ENCODE peak calls at places on chromosomes 5 and 9, in seven cellular contexts. One of them, this sample, is unnamed.

GRCh38 chr5:111075520-111075919 is 4.0 kb downstream of the TSLP start:
- DNase-seq in uterus: no peak
- DNase-seq in naive thymus-derived CD4-positive, alpha-beta T cell: no peak
- DNase-seq in breast epithelium: no peak
- DNase-seq in CD8-positive, alpha-beta memory T cell: no peak
- DNase-seq in ovary: no peak
- DNase-seq in HepG2: no peak
- DNase-seq in this sample: no peak

GRCh38 chr5:172733179-172733973 is 37.6 kb downstream of the DUSP1 start:
- DNase-seq in uterus: peak; percentile 87
- DNase-seq in naive thymus-derived CD4-positive, alpha-beta T cell: no peak
- DNase-seq in breast epithelium: peak; percentile 69
- DNase-seq in CD8-positive, alpha-beta memory T cell: no peak
- DNase-seq in ovary: peak; percentile 74
- DNase-seq in HepG2: peak; percentile 51
- DNase-seq in this sample: no peak

GRCh38 chr5:168818586-168818985 is 239.4 kb upstream of the PANK3 start:
- DNase-seq in uterus: no peak
- DNase-seq in naive thymus-derived CD4-positive, alpha-beta T cell: no peak
- DNase-seq in breast epithelium: no peak
- DNase-seq in CD8-positive, alpha-beta memory T cell: no peak
- DNase-seq in ovary: no peak
- DNase-seq in HepG2: no peak
- DNase-seq in this sample: no peak

GRCh38 chr5:52776116-52776515 is 11.6 kb upstream of the ITGA1 start:
- DNase-seq in uterus: no peak
- DNase-seq in naive thymus-derived CD4-positive, alpha-beta T cell: no peak
- DNase-seq in breast epithelium: no peak
- DNase-seq in CD8-positive, alpha-beta memory T cell: peak; percentile 14
- DNase-seq in ovary: no peak
- DNase-seq in HepG2: no peak
- DNase-seq in this sample: no peak

GRCh38 chr9:101369286-101369685 is 15.5 kb downstream of the BAAT start:
- DNase-seq in uterus: no peak
- DNase-seq in naive thymus-derived CD4-positive, alpha-beta T cell: no peak
- DNase-seq in breast epithelium: no peak
- DNase-seq in CD8-positive, alpha-beta memory T cell: no peak
- DNase-seq in ovary: no peak
- DNase-seq in HepG2: no peak
- DNase-seq in this sample: no peak

GRCh38 chr5:168427224-168427623 is 59.0 kb upstream of the RARS1 start:
- DNase-seq in uterus: no peak
- DNase-seq in naive thymus-derived CD4-positive, alpha-beta T cell: no peak
- DNase-seq in breast epithelium: no peak
- DNase-seq in CD8-positive, alpha-beta memory T cell: no peak
- DNase-seq in ovary: no peak
- DNase-seq in HepG2: no peak
- DNase-seq in this sample: no peak

GRCh38 chr5:60595183-60595582 is 104.8 kb downstream of the DEPDC1B start:
- DNase-seq in uterus: no peak
- DNase-seq in naive thymus-derived CD4-positive, alpha-beta T cell: no peak
- DNase-seq in breast epithelium: no peak
- DNase-seq in CD8-positive, alpha-beta memory T cell: no peak
- DNase-seq in ovary: no peak
- DNase-seq in HepG2: no peak
- DNase-seq in this sample: no peak

GRCh38 chr5:1008451-1009358 is at the start of gene NKD2:
- DNase-seq in uterus: peak; percentile 29
- DNase-seq in naive thymus-derived CD4-positive, alpha-beta T cell: peak; percentile 50
- DNase-seq in breast epithelium: peak; percentile 48
- DNase-seq in CD8-positive, alpha-beta memory T cell: no peak
- DNase-seq in ovary: peak; percentile 11
- DNase-seq in HepG2: no peak
- DNase-seq in this sample: no peak

GRCh38 chr5:64977779-64978178 is 209.0 kb downstream of the CWC27 start:
- DNase-seq in uterus: peak; percentile 74
- DNase-seq in naive thymus-derived CD4-positive, alpha-beta T cell: no peak
- DNase-seq in breast epithelium: no peak
- DNase-seq in CD8-positive, alpha-beta memory T cell: no peak
- DNase-seq in ovary: no peak
- DNase-seq in HepG2: no peak
- DNase-seq in this sample: no peak

GRCh38 chr5:82004511-82004910 is 32.7 kb downstream of the ATG10 start:
- DNase-seq in uterus: no peak
- DNase-seq in naive thymus-derived CD4-positive, alpha-beta T cell: no peak
- DNase-seq in breast epithelium: no peak
- DNase-seq in CD8-positive, alpha-beta memory T cell: no peak
- DNase-seq in ovary: no peak
- DNase-seq in HepG2: no peak
- DNase-seq in this sample: no peak

GRCh38 chr5:44542470-44542869 is 153.2 kb upstream of the FGF10 start:
- DNase-seq in uterus: no peak
- DNase-seq in naive thymus-derived CD4-positive, alpha-beta T cell: no peak
- DNase-seq in breast epithelium: no peak
- DNase-seq in CD8-positive, alpha-beta memory T cell: no peak
- DNase-seq in ovary: no peak
- DNase-seq in HepG2: no peak
- DNase-seq in this sample: no peak

GRCh38 chr5:71882826-71883744 is 164.0 kb downstream of the CARTPT start:
- DNase-seq in uterus: no peak
- DNase-seq in naive thymus-derived CD4-positive, alpha-beta T cell: no peak
- DNase-seq in breast epithelium: no peak
- DNase-seq in CD8-positive, alpha-beta memory T cell: no peak
- DNase-seq in ovary: no peak
- DNase-seq in HepG2: no peak
- DNase-seq in this sample: no peak

GRCh38 chr9:123375725-123376132 is 19.7 kb downstream of the CRB2 start:
- DNase-seq in uterus: peak; percentile 80
- DNase-seq in naive thymus-derived CD4-positive, alpha-beta T cell: no peak
- DNase-seq in breast epithelium: no peak
- DNase-seq in CD8-positive, alpha-beta memory T cell: no peak
- DNase-seq in ovary: peak; percentile 63
- DNase-seq in HepG2: peak; percentile 37
- DNase-seq in this sample: no peak

GRCh38 chr5:137560414-137560813 is 61.3 kb upstream of the SPOCK1 start:
- DNase-seq in uterus: no peak
- DNase-seq in naive thymus-derived CD4-positive, alpha-beta T cell: no peak
- DNase-seq in breast epithelium: no peak
- DNase-seq in CD8-positive, alpha-beta memory T cell: no peak
- DNase-seq in ovary: no peak
- DNase-seq in HepG2: no peak
- DNase-seq in this sample: no peak

GRCh38 chr5:176740702-176741565 is 69.4 kb upstream of the UNC5A start:
- DNase-seq in uterus: no peak
- DNase-seq in naive thymus-derived CD4-positive, alpha-beta T cell: no peak
- DNase-seq in breast epithelium: peak; percentile 46
- DNase-seq in CD8-positive, alpha-beta memory T cell: no peak
- DNase-seq in ovary: no peak
- DNase-seq in HepG2: no peak
- DNase-seq in this sample: no peak

GRCh38 chr5:56569576-56569975 is 245.8 kb upstream of the MAP3K1 start:
- DNase-seq in uterus: no peak
- DNase-seq in naive thymus-derived CD4-positive, alpha-beta T cell: no peak
- DNase-seq in breast epithelium: no peak
- DNase-seq in CD8-positive, alpha-beta memory T cell: no peak
- DNase-seq in ovary: no peak
- DNase-seq in HepG2: no peak
- DNase-seq in this sample: no peak

GRCh38 chr5:135591277-135591676 is 12.5 kb upstream of the CXCL14 start:
- DNase-seq in uterus: no peak
- DNase-seq in naive thymus-derived CD4-positive, alpha-beta T cell: no peak
- DNase-seq in breast epithelium: no peak
- DNase-seq in CD8-positive, alpha-beta memory T cell: no peak
- DNase-seq in ovary: no peak
- DNase-seq in HepG2: no peak
- DNase-seq in this sample: no peak

GRCh38 chr9:32251539-32251938 is 132.9 kb upstream of the ACO1 start:
- DNase-seq in uterus: peak; percentile 17
- DNase-seq in naive thymus-derived CD4-positive, alpha-beta T cell: no peak
- DNase-seq in breast epithelium: no peak
- DNase-seq in CD8-positive, alpha-beta memory T cell: no peak
- DNase-seq in ovary: no peak
- DNase-seq in HepG2: peak; percentile 80
- DNase-seq in this sample: peak; percentile 57

GRCh38 chr9:81687521-81688261 is 1.7 kb downstream of the TLE1 start:
- DNase-seq in uterus: peak; percentile 56
- DNase-seq in naive thymus-derived CD4-positive, alpha-beta T cell: no peak
- DNase-seq in breast epithelium: peak; percentile 56
- DNase-seq in CD8-positive, alpha-beta memory T cell: no peak
- DNase-seq in ovary: peak; percentile 58
- DNase-seq in HepG2: peak; percentile 40
- DNase-seq in this sample: no peak

GRCh38 chr5:98721231-98721928 is 52.1 kb upstream of the RGMB start:
- DNase-seq in uterus: no peak
- DNase-seq in naive thymus-derived CD4-positive, alpha-beta T cell: no peak
- DNase-seq in breast epithelium: no peak
- DNase-seq in CD8-positive, alpha-beta memory T cell: no peak
- DNase-seq in ovary: no peak
- DNase-seq in HepG2: no peak
- DNase-seq in this sample: no peak

GRCh38 chr5:147918101-147918500 is 11.8 kb upstream of the C5orf46 start:
- DNase-seq in uterus: no peak
- DNase-seq in naive thymus-derived CD4-positive, alpha-beta T cell: no peak
- DNase-seq in breast epithelium: no peak
- DNase-seq in CD8-positive, alpha-beta memory T cell: no peak
- DNase-seq in ovary: no peak
- DNase-seq in HepG2: no peak
- DNase-seq in this sample: no peak

GRCh38 chr9:29456940-29457339 is 1883.7 kb upstream of the C9orf72 start:
- DNase-seq in uterus: no peak
- DNase-seq in naive thymus-derived CD4-positive, alpha-beta T cell: no peak
- DNase-seq in breast epithelium: no peak
- DNase-seq in CD8-positive, alpha-beta memory T cell: no peak
- DNase-seq in ovary: no peak
- DNase-seq in HepG2: no peak
- DNase-seq in this sample: no peak

GRCh38 chr5:119582987-119583386 is 46.4 kb upstream of the FAM170A start:
- DNase-seq in uterus: no peak
- DNase-seq in naive thymus-derived CD4-positive, alpha-beta T cell: no peak
- DNase-seq in breast epithelium: no peak
- DNase-seq in CD8-positive, alpha-beta memory T cell: no peak
- DNase-seq in ovary: no peak
- DNase-seq in HepG2: no peak
- DNase-seq in this sample: no peak

GRCh38 chr5:102799017-102799416 is 43.9 kb downstream of the PAM start:
- DNase-seq in uterus: no peak
- DNase-seq in naive thymus-derived CD4-positive, alpha-beta T cell: no peak
- DNase-seq in breast epithelium: no peak
- DNase-seq in CD8-positive, alpha-beta memory T cell: no peak
- DNase-seq in ovary: no peak
- DNase-seq in HepG2: no peak
- DNase-seq in this sample: no peak

GRCh38 chr5:115069087-115069968 is 100.4 kb downstream of the TRIM36 start:
- DNase-seq in uterus: no peak
- DNase-seq in naive thymus-derived CD4-positive, alpha-beta T cell: no peak
- DNase-seq in breast epithelium: no peak
- DNase-seq in CD8-positive, alpha-beta memory T cell: no peak
- DNase-seq in ovary: no peak
- DNase-seq in HepG2: peak; percentile 64
- DNase-seq in this sample: peak; percentile 45

DNA sequence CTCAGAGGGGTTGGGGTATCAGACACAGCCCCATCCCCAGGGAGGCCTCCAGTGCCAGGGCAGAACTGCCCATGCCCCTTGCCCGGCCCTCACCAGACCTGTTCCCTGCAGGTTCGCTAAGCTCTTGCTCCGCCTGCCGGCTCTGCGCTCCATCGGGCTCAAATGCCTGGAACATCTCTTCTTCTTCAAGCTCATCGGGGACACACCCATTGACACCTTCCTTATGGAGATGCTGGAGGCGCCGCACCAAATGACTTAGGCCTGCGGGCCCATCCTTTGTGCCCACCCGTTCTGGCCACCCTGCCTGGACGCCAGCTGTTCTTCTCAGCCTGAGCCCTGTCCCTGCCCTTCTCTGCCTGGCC is 110.1 kb downstream of the RXRA start:
- DNase-seq in uterus: no peak
- DNase-seq in naive thymus-derived CD4-positive, alpha-beta T cell: no peak
- DNase-seq in breast epithelium: no peak
- DNase-seq in CD8-positive, alpha-beta memory T cell: no peak
- DNase-seq in ovary: no peak
- DNase-seq in HepG2: no peak
- DNase-seq in this sample: no peak
- H3K36me3 ChIP-seq in uterus: no peaks in the 10 kb centered on the region
- H3K36me3 ChIP-seq in naive thymus-derived CD4-positive, alpha-beta T cell: no peaks in the 10 kb centered on the region
- H3K36me3 ChIP-seq in breast epithelium: no peaks in the 10 kb centered on the region
- H3K36me3 ChIP-seq in CD8-positive, alpha-beta memory T cell: no peaks in the 10 kb centered on the region
- H3K36me3 ChIP-seq in ovary: no peaks in the 10 kb centered on the region
- H3K36me3 ChIP-seq in HepG2: peaks cover 10% of the 10 kb centered on the region
- H3K36me3 ChIP-seq in this sample: peaks cover 6% of the 10 kb centered on the region

DNA sequence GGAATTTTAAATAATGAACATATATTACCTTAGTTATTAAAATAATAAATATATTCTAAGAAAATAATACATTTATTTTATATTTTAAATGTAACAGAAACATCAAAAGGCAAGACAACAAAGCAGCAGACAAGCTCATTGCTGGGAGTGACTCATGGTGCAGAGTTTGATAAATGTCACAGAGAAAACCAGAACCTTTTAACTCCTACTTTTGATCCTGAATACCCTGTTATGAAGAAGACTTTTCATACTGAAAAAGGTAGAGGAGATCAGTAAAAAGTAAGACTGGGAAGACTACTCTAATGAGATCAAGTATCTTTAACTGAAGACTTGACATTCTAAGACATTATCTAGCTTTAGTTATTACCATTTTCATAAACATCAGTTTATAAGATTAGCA is 99.0 kb upstream of the GNA14 start:
- DNase-seq in uterus: no peak
- DNase-seq in naive thymus-derived CD4-positive, alpha-beta T cell: no peak
- DNase-seq in breast epithelium: no peak
- DNase-seq in CD8-positive, alpha-beta memory T cell: no peak
- DNase-seq in ovary: no peak
- DNase-seq in HepG2: no peak
- DNase-seq in this sample: no peak
- H3K36me3 ChIP-seq in uterus: no peaks in the 10 kb centered on the region
- H3K36me3 ChIP-seq in naive thymus-derived CD4-positive, alpha-beta T cell: no peaks in the 10 kb centered on the region
- H3K36me3 ChIP-seq in breast epithelium: no peaks in the 10 kb centered on the region
- H3K36me3 ChIP-seq in CD8-positive, alpha-beta memory T cell: no peaks in the 10 kb centered on the region
- H3K36me3 ChIP-seq in ovary: no peaks in the 10 kb centered on the region
- H3K36me3 ChIP-seq in HepG2: no peaks in the 10 kb centered on the region
- H3K36me3 ChIP-seq in this sample: no peaks in the 10 kb centered on the region

GRCh38 chr5:40685191-40685590 is 5.5 kb downstream of the PTGER4 start:
- DNase-seq in uterus: no peak
- DNase-seq in naive thymus-derived CD4-positive, alpha-beta T cell: no peak
- DNase-seq in breast epithelium: no peak
- DNase-seq in CD8-positive, alpha-beta memory T cell: no peak
- DNase-seq in ovary: no peak
- DNase-seq in HepG2: no peak
- DNase-seq in this sample: no peak
- H3K36me3 ChIP-seq in uterus: no peaks in the 10 kb centered on the region
- H3K36me3 ChIP-seq in naive thymus-derived CD4-positive, alpha-beta T cell: no peaks in the 10 kb centered on the region
- H3K36me3 ChIP-seq in breast epithelium: no peaks in the 10 kb centered on the region
- H3K36me3 ChIP-seq in CD8-positive, alpha-beta memory T cell: peaks cover 7% of the 10 kb centered on the region
- H3K36me3 ChIP-seq in ovary: no peaks in the 10 kb centered on the region
- H3K36me3 ChIP-seq in HepG2: no peaks in the 10 kb centered on the region
- H3K36me3 ChIP-seq in this sample: no peaks in the 10 kb centered on the region

DNA sequence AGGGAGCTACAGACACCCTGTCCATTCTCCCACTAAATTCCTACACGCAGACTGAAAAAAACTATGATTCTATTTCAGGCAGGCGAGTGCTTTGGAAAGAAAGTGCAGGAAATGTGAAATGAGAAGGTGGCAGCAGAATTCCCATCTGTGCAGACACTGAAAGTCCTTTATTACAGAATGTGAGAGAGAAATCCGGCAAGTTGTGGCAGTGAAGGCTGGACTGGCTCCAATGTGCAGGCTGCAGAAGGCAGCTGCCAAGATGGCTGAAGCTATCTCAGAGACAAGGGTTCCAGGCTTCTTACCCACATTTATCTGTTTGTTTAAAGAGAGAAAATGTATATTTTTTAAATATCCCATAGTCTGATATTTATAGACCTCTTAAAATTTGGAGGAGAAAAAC is 161.8 kb upstream of the VLDLR start:
- DNase-seq in uterus: no peak
- DNase-seq in naive thymus-derived CD4-positive, alpha-beta T cell: no peak
- DNase-seq in breast epithelium: no peak
- DNase-seq in CD8-positive, alpha-beta memory T cell: no peak
- DNase-seq in ovary: no peak
- DNase-seq in HepG2: no peak
- DNase-seq in this sample: no peak
- H3K36me3 ChIP-seq in uterus: no peaks in the 10 kb centered on the region
- H3K36me3 ChIP-seq in naive thymus-derived CD4-positive, alpha-beta T cell: no peaks in the 10 kb centered on the region
- H3K36me3 ChIP-seq in breast epithelium: no peaks in the 10 kb centered on the region
- H3K36me3 ChIP-seq in CD8-positive, alpha-beta memory T cell: no peaks in the 10 kb centered on the region
- H3K36me3 ChIP-seq in ovary: no peaks in the 10 kb centered on the region
- H3K36me3 ChIP-seq in HepG2: no peaks in the 10 kb centered on the region
- H3K36me3 ChIP-seq in this sample: no peaks in the 10 kb centered on the region